ENCODE peak calls at places on chromosome 14, in seven cellular contexts. C is epithelial cell of proximal tubule; O is pancreas; X is HEK293T; T is epithelial cell of esophagus; I is GM12865; P is activated naive CD4-positive, alpha-beta T cell treated with Interleukin-2 at 50 U/mL for 16 hours. E is an unnamed sample.

GRCh38 chr14:23518716-23519115 is 32.8 kb downstream of the ZFHX2 start:
- DNase-seq in C (no peak), O (no peak), X (no peak), T (no peak), I (no peak), P (no peak), E (no peak)

GRCh38 chr14:55448146-55448614 is 7.8 kb upstream of the TBPL2 start:
- DNase-seq in C (peak; percentile 76), O (no peak), X (peak; percentile 20), T (peak; percentile 98), I (no peak), P (no peak), E (no peak)

GRCh38 chr14:32606297-32606696 is 277.2 kb downstream of the AKAP6 start:
- DNase-seq in C (no peak), O (no peak), X (no peak), T (peak; percentile 71), I (no peak), P (no peak), E (no peak)

GRCh38 chr14:68811161-68811560 is 18.3 kb upstream of the ZFP36L1 start:
- DNase-seq in C (no peak), O (no peak), X (no peak), T (no peak), I (no peak), P (no peak), E (no peak)

GRCh38 chr14:34056081-34056480 is 105.2 kb upstream of the EGLN3 start:
- DNase-seq in C (no peak), O (no peak), X (no peak), T (no peak), I (no peak), P (no peak), E (no peak)

GRCh38 chr14:75426332-75427125 is 1.3 kb upstream of the JDP2 start:
- DNase-seq in C (no peak), O (no peak), X (no peak), T (no peak), I (peak; percentile 84), P (no peak), E (no peak)

GRCh38 chr14:63478024-63478423 is 65.2 kb downstream of the PPP2R5E start:
- DNase-seq in C (no peak), O (no peak), X (no peak), T (no peak), I (peak; percentile 90), P (peak; percentile 10), E (no peak)

GRCh38 chr14:104797112-104798044 is 1.8 kb upstream of the AKT1 start:
- DNase-seq in C (no peak), O (peak; percentile 15), X (no peak), T (no peak), I (no peak), P (no peak), E (no peak)

GRCh38 chr14:72434856-72435255 is 459.0 kb downstream of the DPF3 start:
- DNase-seq in C (no peak), O (no peak), X (no peak), T (no peak), I (no peak), P (no peak), E (no peak)

GRCh38 chr14:75941030-75941429 is 40.8 kb downstream of the TGFB3 start:
- DNase-seq in C (no peak), O (peak; percentile 10), X (no peak), T (no peak), I (no peak), P (no peak), E (no peak)

GRCh38 chr14:25132734-25133422 is 82.9 kb upstream of the STXBP6 start:
- DNase-seq in C (no peak), O (peak; percentile 62), X (peak; percentile 76), T (peak; percentile 62), I (peak; percentile 60), P (peak; percentile 50), E (peak; percentile 28)

GRCh38 chr14:98298481-98299227 is 973.3 kb downstream of the BCL11B start:
- DNase-seq in C (no peak), O (no peak), X (no peak), T (no peak), I (no peak), P (no peak), E (no peak)

GRCh38 chr14:106185837-106186233 is 659.5 kb downstream of the TMEM121 start:
- DNase-seq in C (no peak), O (no peak), X (no peak), T (no peak), I (peak; percentile 5), P (peak; percentile 68), E (no peak)

GRCh38 chr14:79972230-79972629 is 239.1 kb downstream of the DIO2 start:
- DNase-seq in C (no peak), O (no peak), X (no peak), T (no peak), I (no peak), P (no peak), E (no peak)

GRCh38 chr14:38250316-38250715 is 5.6 kb downstream of the CLEC14A start:
- DNase-seq in C (no peak), O (no peak), X (no peak), T (no peak), I (no peak), P (no peak), E (no peak)

GRCh38 chr14:104856869-104857860 is 7.9 kb upstream of the CEP170B start:
- DNase-seq in C (no peak), O (no peak), X (no peak), T (no peak), I (no peak), P (no peak), E (no peak)

GRCh38 chr14:68549057-68549421 is 243.8 kb downstream of the ZFP36L1 start:
- DNase-seq in C (no peak), O (no peak), X (no peak), T (peak; percentile 55), I (no peak), P (no peak), E (no peak)

GRCh38 chr14:77458249-77458950 is 507 bp downstream of the AHSA1 start:
- DNase-seq in C (no peak), O (peak; percentile 14), X (peak; percentile 26), T (peak; percentile 58), I (peak; percentile 49), P (peak; percentile 45), E (no peak)

GRCh38 chr14:100314724-100315123 is 8.4 kb upstream of the SLC25A47 start:
- DNase-seq in C (no peak), O (no peak), X (no peak), T (peak; percentile 41), I (no peak), P (no peak), E (no peak)

GRCh38 chr14:62662811-62663477 is 382.3 kb downstream of the KCNH5 start:
- DNase-seq in C (no peak), O (no peak), X (no peak), T (no peak), I (no peak), P (no peak), E (no peak)

GRCh38 chr14:65164068-65164824 is 61.9 kb upstream of the MAX start:
- DNase-seq in C (no peak), O (no peak), X (peak; percentile 47), T (peak; percentile 63), I (peak; percentile 76), P (peak; percentile 21), E (peak; percentile 43)

GRCh38 chr14:96363751-96364336 is 518 bp downstream of the GSKIP start:
- DNase-seq in C (no peak), O (peak; percentile 49), X (peak; percentile 36), T (peak; percentile 68), I (peak; percentile 67), P (peak; percentile 43), E (no peak)

GRCh38 chr14:61258985-61259384 is 22.2 kb downstream of the TMEM30B start:
- DNase-seq in C (no peak), O (no peak), X (no peak), T (no peak), I (no peak), P (no peak), E (no peak)

GRCh38 chr14:98959958-98960616 is 311.9 kb downstream of the BCL11B start:
- DNase-seq in C (no peak), O (no peak), X (no peak), T (no peak), I (no peak), P (no peak), E (no peak)

GRCh38 chr14:24414077-24414476 is 15.3 kb downstream of the NYNRIN start:
- DNase-seq in C (no peak), O (no peak), X (no peak), T (no peak), I (no peak), P (no peak), E (no peak)

GRCh38 chr14:35161231-35161630 is 38.9 kb downstream of the PRORP start:
- DNase-seq in C (peak; percentile 29), O (no peak), X (no peak), T (peak; percentile 63), I (peak; percentile 38), P (peak; percentile 27), E (no peak)

GRCh38 chr14:23751591-23751990 is 115.4 kb downstream of the DHRS2 start:
- DNase-seq in C (no peak), O (no peak), X (no peak), T (no peak), I (no peak), P (no peak), E (no peak)

GRCh38 chr14:33796356-33796755 is 154.5 kb downstream of the EGLN3 start:
- DNase-seq in C (no peak), O (no peak), X (no peak), T (no peak), I (no peak), P (no peak), E (no peak)

GRCh38 chr14:63544641-63545234 is 1.6 kb upstream of the PPP2R5E start:
- DNase-seq in C (no peak), O (no peak), X (no peak), T (peak; percentile 29), I (peak; percentile 19), P (no peak), E (no peak)

GRCh38 chr14:96627811-96628775 is 125.9 kb downstream of the PAPOLA start:
- DNase-seq in C (no peak), O (no peak), X (no peak), T (no peak), I (no peak), P (no peak), E (no peak)

GRCh38 chr14:93005135-93005813 is 82.3 kb downstream of the CHGA start:
- DNase-seq in C (no peak), O (peak; percentile 54), X (no peak), T (no peak), I (no peak), P (no peak), E (no peak)

GRCh38 chr14:90444077-90444696 is 47.4 kb downstream of the CALM1 start:
- DNase-seq in C (peak; percentile 98), O (peak; percentile 14), X (no peak), T (peak; percentile 100), I (no peak), P (no peak), E (no peak)

GRCh38 chr14:85534914-85535313 is 5.0 kb downstream of the FLRT2 start:
- DNase-seq in C (no peak), O (no peak), X (no peak), T (peak; percentile 19), I (no peak), P (no peak), E (no peak)

GRCh38 chr14:104116544-104117340 is 21.6 kb upstream of the KIF26A start:
- DNase-seq in C (no peak), O (peak; percentile 62), X (no peak), T (peak; percentile 86), I (no peak), P (peak; percentile 28), E (no peak)

GRCh38 chr14:106564058-106564643 is 1037.8 kb downstream of the TMEM121 start:
- DNase-seq in C (no peak), O (no peak), X (peak; percentile 24), T (no peak), I (peak; percentile 68), P (peak; percentile 65), E (no peak)

E was measured in D721Med.